ENCODE peak calls at places on chromosomes 16 and 17, in eight cellular contexts. E, H, D, O, V, F, L and Y are unnamed samples.

GRCh38 chr17:36949461-36949927 is 740 bp downstream of the AATF start:
- DNase-seq in E (no peak), D (no peak), L (no peak), V (no peak), H (no peak), O (no peak), F (no peak), Y (no peak)

GRCh38 chr17:42274812-42275526 is 1.2 kb downstream of the STAT5B start:
- DNase-seq in H (no peak), V (no peak), D (no peak), F (peak; percentile 23), E (no peak), O (no peak), L (no peak), Y (no peak)

GRCh38 chr16:67397812-67398545 is 4.7 kb upstream of the TPPP3 start:
- DNase-seq in D (no peak), E (no peak), H (no peak), F (no peak), V (no peak), L (no peak), O (no peak), Y (no peak)

GRCh38 chr17:61352771-61353170 is 46.9 kb upstream of the TBX2 start:
- DNase-seq in H (no peak), F (no peak), O (no peak), L (no peak), E (no peak), V (no peak), D (no peak), Y (no peak)

GRCh38 chr16:19094542-19095365 is 19.0 kb upstream of the ITPRIPL2 start:
- DNase-seq in E (no peak), F (no peak), D (no peak), O (no peak), L (no peak), V (no peak), H (no peak), Y (no peak)

GRCh38 chr17:8117980-8118768 is at the start of gene ALOXE3:
- DNase-seq in O (no peak), V (no peak), H (no peak), F (no peak), D (no peak), E (peak; percentile 70), L (peak; percentile 41), Y (no peak)

GRCh38 chr16:27237229-27238015 is 31.1 kb downstream of the NSMCE1 start:
- DNase-seq in O (no peak), F (no peak), D (no peak), E (peak; percentile 63), L (peak; percentile 77), H (peak; percentile 50), V (peak; percentile 64), Y (peak; percentile 60)

GRCh38 chr17:49906511-49907136 is 58.8 kb upstream of the TAC4 start:
- DNase-seq in H (no peak), V (no peak), F (no peak), E (no peak), D (no peak), L (no peak), O (no peak), Y (no peak)

GRCh38 chr17:74288785-74289184 is 14.8 kb downstream of the DNAI2 start:
- DNase-seq in L (no peak), V (no peak), D (no peak), O (no peak), E (no peak), F (no peak), H (no peak), Y (no peak)